ENCODE peak calls at places on chromosomes 7 and 10, in nine cellular contexts. E is prostate gland, O is aorta, Q is SK-N-SH, I is mammary epithelial cell, C is uterus, R is IMR-90, Z is Peyer's patch, B is heart right ventricle. V is an unnamed sample.

GRCh38 chr7:80908360-80908797 is 10.5 kb downstream of the SEMA3C start:
- DNase-seq in E (no peak), O (no peak), Q (no peak), I (no peak), C (no peak), R (no peak), Z (no peak), B (no peak), V (no peak)

GRCh38 chr10:129950651-129951050 is 13.4 kb downstream of the EBF3 start:
- DNase-seq in E (no peak), O (no peak), Q (no peak), I (no peak), C (no peak), R (peak; percentile 41), Z (no peak), B (no peak), V (no peak)

GRCh38 chr7:28060371-28060950 is 120.1 kb downstream of the JAZF1 start:
- DNase-seq in E (no peak), O (no peak), Q (no peak), I (no peak), C (no peak), R (no peak), Z (no peak), B (no peak), V (no peak)

GRCh38 chr10:28991738-28992270 is 297.1 kb upstream of the LYZL1 start:
- DNase-seq in E (peak; percentile 6), O (no peak), Q (peak; percentile 48), I (peak; percentile 31), C (peak; percentile 28), R (peak; percentile 53), Z (no peak), B (peak; percentile 35), V (no peak)

GRCh38 chr7:46705416-46706255 is 784.6 kb upstream of the IGFBP3 start:
- DNase-seq in E (no peak), O (no peak), Q (no peak), I (no peak), C (no peak), R (peak; percentile 57), Z (no peak), B (no peak), V (no peak)

GRCh38 chr7:2513702-2514101 is 5.9 kb upstream of the LFNG start:
- DNase-seq in E (no peak), O (no peak), Q (peak; percentile 99), I (no peak), C (no peak), R (no peak), Z (no peak), B (peak; percentile 7), V (no peak)

GRCh38 chr10:129853236-129853946 is 110.7 kb downstream of the EBF3 start:
- DNase-seq in E (no peak), O (no peak), Q (peak; percentile 48), I (no peak), C (no peak), R (peak; percentile 1), Z (no peak), B (no peak), V (no peak)

GRCh38 chr7:38232475-38233366 is 40.7 kb downstream of the TARP start:
- DNase-seq in E (no peak), O (peak; percentile 58), Q (no peak), I (no peak), C (no peak), R (peak; percentile 10), Z (peak; percentile 52), B (no peak), V (peak; percentile 55)

GRCh38 chr7:43639858-43640491 is 57.1 kb downstream of the STK17A start:
- DNase-seq in E (no peak), O (peak; percentile 68), Q (no peak), I (peak; percentile 46), C (peak; percentile 55), R (peak; percentile 75), Z (peak; percentile 73), B (peak; percentile 41), V (no peak)

GRCh38 chr7:150685219-150686029 is at the start of gene GIMAP2:
- DNase-seq in E (peak; percentile 36), O (no peak), Q (no peak), I (peak; percentile 43), C (no peak), R (no peak), Z (no peak), B (no peak), V (peak; percentile 69)

GRCh38 chr10:88759366-88760101 is at the start of gene LIPN:
- DNase-seq in E (no peak), O (peak; percentile 48), Q (no peak), I (peak; percentile 41), C (no peak), R (no peak), Z (no peak), B (no peak), V (no peak)

GRCh38 chr10:119219747-119220320 is 12.5 kb downstream of the GRK5 start:
- DNase-seq in E (no peak), O (no peak), Q (no peak), I (no peak), C (no peak), R (no peak), Z (no peak), B (no peak), V (no peak)

GRCh38 chr10:43369921-43370320 is 1.5 kb upstream of the FXYD4 start:
- DNase-seq in E (no peak), O (peak; percentile 9), Q (no peak), I (no peak), C (no peak), R (no peak), Z (no peak), B (no peak), V (no peak)

GRCh38 chr7:17916786-17917185 is 23.5 kb downstream of the SNX13 start:
- DNase-seq in E (no peak), O (no peak), Q (no peak), I (no peak), C (no peak), R (no peak), Z (no peak), B (no peak), V (no peak)

GRCh38 chr7:65731129-65731528 is 141.7 kb upstream of the VKORC1L1 start:
- DNase-seq in E (no peak), O (no peak), Q (no peak), I (no peak), C (no peak), R (no peak), Z (no peak), B (no peak), V (no peak)
- H3K4me3 ChIP-seq in E (peak overlapping the region; percentile 36), O (no peak overlapping the region), Q (no peak overlapping the region), I (no peak overlapping the region), C (no peak overlapping the region), R (no peak overlapping the region), Z (peak overlapping the region; percentile 4), B (peak overlapping the region; percentile 24), V (no peak overlapping the region)

DNA sequence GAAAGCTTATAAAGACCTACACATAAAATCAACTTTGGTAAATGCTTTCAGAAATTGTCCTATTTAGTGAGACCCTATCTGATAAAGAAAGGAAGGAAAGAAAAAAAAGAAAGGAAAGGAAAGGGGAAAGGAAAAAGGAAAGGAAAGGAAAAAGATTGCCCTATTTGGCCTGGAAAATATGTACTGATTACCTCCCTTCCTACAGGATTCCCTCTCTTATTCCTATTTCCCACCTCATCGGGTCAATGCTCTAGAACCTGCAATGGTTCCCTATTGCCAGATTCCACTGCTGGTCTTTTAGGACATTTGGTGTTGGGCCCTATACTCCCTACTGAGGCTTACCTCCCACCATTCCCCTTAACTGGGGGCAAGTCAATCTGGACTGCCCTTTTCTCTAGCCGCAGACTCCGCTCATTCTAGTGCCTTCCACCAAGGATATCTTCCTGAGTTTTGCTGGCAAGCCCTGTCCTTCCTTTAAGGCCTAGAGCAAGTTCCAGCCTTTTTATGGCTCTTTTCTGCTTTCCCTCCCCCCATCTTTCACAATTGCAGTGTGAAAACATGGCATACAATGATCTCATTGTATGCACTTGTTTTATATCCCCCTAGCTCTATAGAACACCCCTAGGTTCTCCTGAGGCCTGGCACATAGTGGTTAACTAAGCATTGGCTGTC is 4.4 kb downstream of the DDIT4 start:
- DNase-seq in E (no peak), O (no peak), Q (no peak), I (peak; percentile 46), C (no peak), R (peak; percentile 8), Z (no peak), B (no peak), V (no peak)
- H3K9me3 ChIP-seq in E (no peaks in the 10 kb centered on the region), O (no peaks in the 10 kb centered on the region), Q (no peaks in the 10 kb centered on the region), I (no peaks in the 10 kb centered on the region), C (no peaks in the 10 kb centered on the region), R (no peaks in the 10 kb centered on the region), Z (no peaks in the 10 kb centered on the region), B (no peaks in the 10 kb centered on the region), V (no peaks in the 10 kb centered on the region)

GRCh38 chr10:128209862-128210214 is 83.6 kb upstream of the MKI67 start:
- DNase-seq in E (no peak), O (no peak), Q (no peak), I (no peak), C (no peak), R (no peak), Z (no peak), B (no peak), V (no peak)

GRCh38 chr10:128215733-128216132 is 89.5 kb upstream of the MKI67 start:
- DNase-seq in E (no peak), O (no peak), Q (no peak), I (no peak), C (no peak), R (no peak), Z (no peak), B (no peak), V (no peak)

GRCh38 chr10:128210215-128211063 is 84.2 kb upstream of the MKI67 start:
- DNase-seq in E (peak; percentile 41), O (peak; percentile 71), Q (peak; percentile 87), I (peak; percentile 12), C (peak; percentile 30), R (no peak), Z (peak; percentile 82), B (peak; percentile 80), V (peak; percentile 76)

GRCh38 chr10:128211064-128211504 is 84.9 kb upstream of the MKI67 start:
- DNase-seq in E (no peak), O (no peak), Q (peak; percentile 22), I (no peak), C (no peak), R (no peak), Z (no peak), B (no peak), V (peak; percentile 32)

DNA sequence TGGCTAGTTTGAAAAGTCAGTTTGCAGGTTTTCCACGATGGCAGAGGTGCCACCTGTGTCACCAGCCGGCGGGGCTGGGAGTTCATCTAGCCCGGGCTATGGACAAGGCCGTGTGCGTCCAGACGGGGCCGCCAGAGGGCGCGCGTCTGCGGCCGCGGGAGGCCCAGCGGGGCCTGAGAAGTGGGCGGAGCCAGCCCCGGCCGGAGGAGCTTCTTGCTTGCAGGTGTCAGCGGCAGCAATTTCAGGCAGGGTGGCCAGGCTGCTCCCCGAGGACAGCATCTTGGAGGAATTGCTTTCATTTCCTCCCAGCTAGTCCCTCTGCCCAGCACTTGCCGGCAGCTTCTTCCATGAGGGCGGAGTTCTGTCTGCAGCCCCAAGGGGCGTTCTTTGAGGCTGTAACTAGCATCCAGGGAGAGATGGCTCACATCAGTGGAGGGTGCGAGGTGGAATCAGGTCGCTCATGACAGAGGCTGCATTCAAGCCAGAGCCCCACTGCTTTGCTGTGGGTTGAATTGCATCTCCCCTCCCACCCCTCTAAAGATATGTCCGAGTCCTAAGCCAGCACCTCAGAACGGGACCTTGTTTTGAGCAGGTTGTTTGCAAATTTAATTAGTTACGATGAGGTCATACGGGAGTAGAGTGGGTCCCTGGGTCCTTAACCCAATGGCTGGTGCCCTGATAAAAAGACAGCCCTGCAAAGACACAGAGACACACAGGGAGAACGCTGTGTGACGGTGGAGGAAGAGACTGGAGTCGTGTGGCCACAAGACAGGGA is 85.9 kb upstream of the MKI67 start:
- DNase-seq in E (peak; percentile 73), O (peak; percentile 87), Q (peak; percentile 97), I (peak; percentile 60), C (peak; percentile 52), R (peak; percentile 41), Z (peak; percentile 89), B (peak; percentile 85), V (peak; percentile 66)
- H3K4me3 ChIP-seq in E (no peak overlapping the region), O (no peak overlapping the region), Q (peak overlapping the region; percentile 42), I (no peak overlapping the region), C (no peak overlapping the region), R (no peak overlapping the region), Z (peak overlapping the region; percentile 36), B (no peak overlapping the region), V (peak overlapping the region; percentile 44)

GRCh38 chr10:38741226-38741625 is 647.1 kb downstream of the ZNF37A start:
- DNase-seq in E (no peak), O (no peak), Q (no peak), I (no peak), C (no peak), R (no peak), Z (no peak), B (no peak), V (no peak)
- H3K9me3 ChIP-seq in E (no peaks in the 10 kb centered on the region), O (peaks cover 1% of the 10 kb centered on the region), Q (no peaks in the 10 kb centered on the region), I (peaks cover 26% of the 10 kb centered on the region), C (no peaks in the 10 kb centered on the region), R (peaks cover 15% of the 10 kb centered on the region), Z (no peaks in the 10 kb centered on the region), B (no peaks in the 10 kb centered on the region), V (no peaks in the 10 kb centered on the region)

V was measured in naive thymus-derived CD4-positive, alpha-beta T cell.